ENCODE peak calls at places on chromosomes 1 and 21, in six cellular contexts. A is choroid plexus epithelial cell; J is endodermal cell; T is epithelial cell of esophagus; Q is CD4-positive, CD25-positive, alpha-beta regulatory T cell; E is cardiac fibroblast. S is an unnamed sample.
A peak's percentile ranks its signal among the peaks of the same experiment; 100 is the strongest.

GRCh38 chr21:45040739-45041138 is 33.6 kb upstream of the ADARB1 start:
- DNase-seq in E (no peak), Q (no peak), T (no peak), J (no peak), A (no peak), S (no peak)

GRCh38 chr21:26432410-26432809 is 140.7 kb downstream of the CYYR1 start:
- DNase-seq in Q (no peak), J (no peak), A (no peak), E (no peak), T (no peak), S (peak; percentile 37)

GRCh38 chr1:17287377-17287776 is 20.6 kb upstream of the PADI4 start:
- DNase-seq in J (no peak), E (peak; percentile 76), T (peak; percentile 96), Q (no peak), A (peak; percentile 75), S (no peak)

GRCh38 chr1:235746245-235746644 is 96.7 kb upstream of the GNG4 start:
- DNase-seq in A (no peak), T (no peak), E (no peak), J (no peak), Q (no peak), S (no peak)

GRCh38 chr1:100187912-100188311 is 9.9 kb upstream of the LRRC39 start:
- DNase-seq in T (peak; percentile 28), Q (no peak), A (peak; percentile 78), E (peak; percentile 89), J (no peak), S (no peak)

GRCh38 chr1:209937996-209938959 is at the start of gene SYT14:
- DNase-seq in T (peak; percentile 10), E (peak; percentile 64), A (peak; percentile 27), J (peak; percentile 91), Q (no peak), S (no peak)

GRCh38 chr1:181423301-181423918 is 59.9 kb upstream of the CACNA1E start:
- DNase-seq in E (peak; percentile 33), Q (peak; percentile 67), A (peak; percentile 48), T (peak; percentile 74), J (peak; percentile 85), S (peak; percentile 59)

GRCh38 chr1:119542492-119542946 is 35.5 kb downstream of the HSD3B1 start:
- DNase-seq in J (no peak), E (peak; percentile 40), A (peak; percentile 5), Q (no peak), T (peak; percentile 19), S (no peak)

GRCh38 chr1:222167111-222167510 is 380.8 kb downstream of the HHIPL2 start:
- DNase-seq in J (peak; percentile 87), A (peak; percentile 57), E (peak; percentile 56), T (peak; percentile 99), Q (peak; percentile 7), S (peak; percentile 44)

GRCh38 chr1:16189003-16189402 is 23.4 kb downstream of the ARHGEF19 start:
- DNase-seq in Q (no peak), T (peak; percentile 87), E (peak; percentile 43), A (peak; percentile 34), J (no peak), S (no peak)

GRCh38 chr1:19812875-19813650 is 2.0 kb downstream of the RNF186 start:
- DNase-seq in E (no peak), T (no peak), A (no peak), Q (no peak), J (no peak), S (no peak)
- H3K4me3 ChIP-seq in E (no peak overlapping the region), T (no peak overlapping the region), A (no peak overlapping the region), Q (no peak overlapping the region), J (no peak overlapping the region), S (no peak overlapping the region)

DNA sequence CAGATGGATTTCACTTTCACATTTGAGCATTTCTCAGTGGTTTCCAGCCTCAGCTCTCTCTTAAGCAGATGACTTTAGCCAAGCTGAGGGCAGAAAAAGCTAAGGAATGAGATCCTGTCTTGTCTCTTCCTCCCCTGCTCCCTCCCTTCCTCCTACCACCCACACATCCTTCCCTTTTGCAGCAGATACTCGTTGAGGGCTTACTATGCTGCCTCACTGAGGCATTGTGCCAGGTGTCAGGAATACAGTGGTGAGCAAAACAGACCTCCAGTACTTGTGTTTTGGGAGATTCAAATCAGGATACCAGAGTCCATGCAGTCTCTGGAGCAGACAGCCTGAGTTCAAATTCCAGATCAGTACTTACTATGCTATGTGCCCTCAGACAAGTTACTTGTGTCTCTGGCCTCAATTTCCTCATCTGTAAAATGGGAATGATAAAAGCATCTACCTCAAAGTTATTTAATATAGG is 43.2 kb downstream of the KIF26B start:
- DNase-seq in T (no peak), E (peak; percentile 86), Q (no peak), J (no peak), A (peak; percentile 77), S (no peak)
- H3K4me3 ChIP-seq in T (no peak overlapping the region), E (no peak overlapping the region), Q (no peak overlapping the region), J (no peak overlapping the region), A (no peak overlapping the region), S (no peak overlapping the region)

GRCh38 chr1:201180133-201180532 is 10.5 kb upstream of the IGFN1 start:
- DNase-seq in J (no peak), E (no peak), Q (no peak), A (no peak), T (no peak), S (no peak)
- H3K4me3 ChIP-seq in J (no peak overlapping the region), E (no peak overlapping the region), Q (no peak overlapping the region), A (no peak overlapping the region), T (no peak overlapping the region), S (no peak overlapping the region)

GRCh38 chr1:186834405-186834958 is 5.7 kb downstream of the PLA2G4A start:
- DNase-seq in Q (no peak), E (no peak), T (no peak), A (no peak), J (no peak), S (no peak)

GRCh38 chr1:186835448-186835847 is 6.7 kb downstream of the PLA2G4A start:
- DNase-seq in Q (no peak), J (no peak), A (no peak), E (no peak), T (no peak), S (no peak)

GRCh38 chr1:186828612-186829542 is at the start of gene PLA2G4A:
- DNase-seq in T (peak; percentile 84), E (peak; percentile 86), A (peak; percentile 91), Q (peak; percentile 48), J (peak; percentile 60), S (peak; percentile 80)

DNA sequence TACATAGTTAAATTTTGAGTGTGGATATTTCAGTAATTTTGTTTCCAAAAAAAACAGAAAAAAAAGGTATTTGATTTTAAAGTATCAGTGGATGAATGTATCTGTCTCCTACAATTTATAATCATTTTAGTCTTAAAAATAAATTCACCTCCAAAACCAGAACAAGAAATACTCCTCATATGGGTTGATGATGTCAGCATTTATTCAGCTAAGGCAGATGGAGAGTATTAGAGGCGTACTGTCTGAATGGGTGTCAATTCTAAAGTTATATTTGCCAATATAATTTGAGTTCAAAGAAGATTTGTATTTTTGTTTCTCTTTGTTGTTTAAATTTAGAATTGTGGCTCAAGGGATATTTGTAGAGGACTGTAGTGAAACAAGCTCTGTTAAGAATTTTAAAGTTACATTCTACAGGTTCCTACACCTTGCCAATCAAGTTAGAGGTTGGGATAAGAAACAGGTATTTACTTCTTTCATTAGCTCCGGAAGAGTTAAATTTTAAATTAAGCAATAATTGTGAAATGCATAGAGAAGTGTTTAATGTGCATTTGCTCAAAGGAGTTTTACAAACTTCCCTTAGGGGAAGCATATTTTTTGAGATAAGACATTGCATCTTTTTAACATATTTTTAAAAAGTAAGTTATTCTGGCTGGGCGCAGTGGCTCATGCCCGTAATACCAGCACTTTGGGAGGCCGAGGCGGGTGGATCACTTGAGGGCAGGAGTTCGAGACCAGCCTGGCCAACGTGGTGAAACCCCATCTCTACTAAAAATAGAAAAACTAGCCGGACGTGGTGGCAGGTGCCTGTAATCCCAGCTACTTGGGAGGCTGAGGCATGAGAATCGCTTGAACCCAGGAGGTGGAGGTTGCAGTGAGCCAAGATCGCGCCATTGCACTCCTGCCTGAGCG is 1.2 kb downstream of the PLA2G4A start:
- DNase-seq in T (no peak), E (no peak), Q (no peak), J (no peak), A (no peak), S (no peak)
- H3K4me3 ChIP-seq in T (peak overlapping the region; percentile 70), E (peak overlapping the region; percentile 70), Q (no peak overlapping the region), J (no peak overlapping the region), A (peak overlapping the region; percentile 66), S (peak overlapping the region; percentile 97)

GRCh38 chr21:38869946-38870345 is 64.2 kb downstream of the ETS2 start:
- DNase-seq in E (no peak), Q (no peak), A (peak; percentile 73), T (peak; percentile 29), J (no peak), S (no peak)

GRCh38 chr21:38863291-38863690 is 57.6 kb downstream of the ETS2 start:
- DNase-seq in A (no peak), Q (no peak), T (no peak), J (no peak), E (no peak), S (no peak)

GRCh38 chr21:38863843-38864363 is 58.2 kb downstream of the ETS2 start:
- DNase-seq in E (no peak), Q (no peak), J (no peak), T (no peak), A (no peak), S (no peak)

DNA sequence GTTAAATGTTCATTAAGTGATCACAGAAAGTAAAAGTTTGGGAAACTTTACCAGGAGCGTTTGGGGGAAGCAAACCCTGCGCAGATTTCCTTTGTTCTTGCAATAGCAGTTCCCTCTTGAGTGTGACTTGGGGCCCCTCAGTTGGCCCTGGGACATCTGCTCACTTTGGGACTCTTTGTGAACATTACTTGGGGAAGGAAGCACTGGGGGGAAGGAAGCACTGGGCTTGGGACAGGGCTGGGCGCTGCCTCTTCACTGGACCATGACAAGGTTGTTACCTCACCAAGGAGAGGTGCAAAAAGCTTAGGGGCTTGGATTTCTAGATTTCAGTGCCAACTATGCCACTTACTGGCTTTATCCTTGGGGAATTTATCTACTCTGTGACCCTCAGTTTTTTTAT is 63.5 kb downstream of the ETS2 start:
- DNase-seq in Q (no peak), T (no peak), E (no peak), J (no peak), A (no peak), S (no peak)
- H3K4me3 ChIP-seq in Q (no peak overlapping the region), T (no peak overlapping the region), E (no peak overlapping the region), J (no peak overlapping the region), A (no peak overlapping the region), S (no peak overlapping the region)

DNA sequence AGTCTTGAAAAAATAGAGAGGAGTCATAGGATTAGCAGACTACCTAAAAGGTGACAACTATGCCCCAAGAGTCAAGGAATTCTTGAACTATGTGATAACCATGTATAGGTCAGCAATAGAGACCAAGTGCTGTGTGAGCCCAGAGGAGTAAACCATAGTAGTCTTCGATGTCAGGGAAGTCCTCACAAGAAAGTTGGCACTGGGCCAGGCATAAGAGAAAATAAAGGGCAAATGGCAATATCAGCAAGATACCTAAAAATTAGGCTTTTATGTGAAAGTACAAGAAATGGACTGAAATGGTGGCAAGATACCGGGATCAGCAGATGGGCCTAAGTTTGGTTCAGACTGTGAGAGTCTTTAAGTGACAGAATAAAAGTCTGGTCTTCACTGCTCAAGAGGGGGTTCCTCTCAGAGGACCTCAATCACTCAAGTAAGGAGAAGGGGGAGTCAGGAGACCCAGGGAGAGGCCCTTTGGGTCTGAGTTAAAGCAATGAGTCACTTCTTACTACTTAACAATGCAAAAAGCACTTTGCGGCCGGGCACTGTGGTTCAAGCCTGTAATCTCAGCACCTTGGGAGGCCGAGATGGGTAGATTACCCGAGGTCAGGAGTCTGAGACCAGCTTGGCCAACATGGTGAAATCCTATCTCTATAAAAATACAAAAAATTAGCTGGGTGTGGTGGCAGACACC is 95.0 kb downstream of the TEX35 start:
- DNase-seq in Q (no peak), T (no peak), E (peak; percentile 26), A (peak; percentile 28), J (no peak), S (peak; percentile 84)
- H3K4me3 ChIP-seq in Q (no peak overlapping the region), T (no peak overlapping the region), E (no peak overlapping the region), A (no peak overlapping the region), J (no peak overlapping the region), S (no peak overlapping the region)

GRCh38 chr1:225921734-225922709 is 2.0 kb downstream of the PYCR2 start:
- DNase-seq in J (no peak), Q (no peak), E (peak; percentile 22), A (no peak), T (peak; percentile 97), S (no peak)
- H3K4me3 ChIP-seq in J (peak overlapping the region; percentile 92), Q (peak overlapping the region; percentile 87), E (no peak overlapping the region), A (no peak overlapping the region), T (no peak overlapping the region), S (no peak overlapping the region)